ENCODE peak calls at places on chromosome 19, in nine cellular contexts. J is hepatocyte, G is brain microvascular endothelial cell, E is colonic mucosa, F is heart right ventricle, H is cardiac fibroblast, I is lung, M is fibroblast of mammary gland, W is ascending aorta. P is an unnamed sample.

GRCh38 chr19:13118424-13119193 is 545 bp downstream of the NACC1 start:
- DNase-seq in J (peak; percentile 85), G (no peak), E (peak; percentile 64), F (peak; percentile 45), H (no peak), I (peak; percentile 67), M (peak; percentile 27), W (no peak), P (peak; percentile 80)

GRCh38 chr19:48986211-48986610 is 6.9 kb downstream of the GYS1 start:
- DNase-seq in J (no peak), G (no peak), E (no peak), F (no peak), H (no peak), I (no peak), M (no peak), W (no peak), P (no peak)

GRCh38 chr19:38394488-38394887 is 6.0 kb downstream of the SPRED3 start:
- DNase-seq in J (peak; percentile 54), G (peak; percentile 25), E (no peak), F (no peak), H (no peak), I (no peak), M (peak; percentile 48), W (no peak), P (peak; percentile 86)

GRCh38 chr19:51422053-51422448 is 4.6 kb upstream of the SIGLEC10 start:
- DNase-seq in J (peak; percentile 93), G (peak; percentile 72), E (peak; percentile 92), F (peak; percentile 86), H (peak; percentile 74), I (peak; percentile 86), M (peak; percentile 60), W (no peak), P (peak; percentile 84)

GRCh38 chr19:4456843-4457653 is 546 bp downstream of the UBXN6 start:
- DNase-seq in J (peak; percentile 86), G (peak; percentile 22), E (peak; percentile 47), F (peak; percentile 51), H (peak; percentile 50), I (no peak), M (peak; percentile 53), W (no peak), P (peak; percentile 87)

GRCh38 chr19:41939861-41940442 is 11.7 kb upstream of the ERFL start:
- DNase-seq in J (peak; percentile 60), G (no peak), E (no peak), F (no peak), H (no peak), I (no peak), M (no peak), W (no peak), P (peak; percentile 88)

GRCh38 chr19:43684326-43684725 is 14.4 kb upstream of the PLAUR start:
- DNase-seq in J (no peak), G (no peak), E (no peak), F (no peak), H (no peak), I (no peak), M (no peak), W (no peak), P (no peak)

GRCh38 chr19:45584332-45585157 is at the start of gene OPA3:
- DNase-seq in J (peak; percentile 100), G (peak; percentile 100), E (peak; percentile 100), F (peak; percentile 99), H (peak; percentile 100), I (peak; percentile 100), M (peak; percentile 100), W (peak; percentile 99), P (peak; percentile 98)

GRCh38 chr19:19663292-19664120 is at the start of gene ATP13A1:
- DNase-seq in J (peak; percentile 97), G (peak; percentile 92), E (peak; percentile 95), F (peak; percentile 95), H (peak; percentile 97), I (peak; percentile 97), M (peak; percentile 96), W (peak; percentile 87), P (peak; percentile 91)
- TF ChIP-seq CTCF in J (no peak), G (peak; percentile 13), E (no peak), F (no peak), H (no peak), I (no peak), M (no peak), W (no peak), P (no peak)

DNA sequence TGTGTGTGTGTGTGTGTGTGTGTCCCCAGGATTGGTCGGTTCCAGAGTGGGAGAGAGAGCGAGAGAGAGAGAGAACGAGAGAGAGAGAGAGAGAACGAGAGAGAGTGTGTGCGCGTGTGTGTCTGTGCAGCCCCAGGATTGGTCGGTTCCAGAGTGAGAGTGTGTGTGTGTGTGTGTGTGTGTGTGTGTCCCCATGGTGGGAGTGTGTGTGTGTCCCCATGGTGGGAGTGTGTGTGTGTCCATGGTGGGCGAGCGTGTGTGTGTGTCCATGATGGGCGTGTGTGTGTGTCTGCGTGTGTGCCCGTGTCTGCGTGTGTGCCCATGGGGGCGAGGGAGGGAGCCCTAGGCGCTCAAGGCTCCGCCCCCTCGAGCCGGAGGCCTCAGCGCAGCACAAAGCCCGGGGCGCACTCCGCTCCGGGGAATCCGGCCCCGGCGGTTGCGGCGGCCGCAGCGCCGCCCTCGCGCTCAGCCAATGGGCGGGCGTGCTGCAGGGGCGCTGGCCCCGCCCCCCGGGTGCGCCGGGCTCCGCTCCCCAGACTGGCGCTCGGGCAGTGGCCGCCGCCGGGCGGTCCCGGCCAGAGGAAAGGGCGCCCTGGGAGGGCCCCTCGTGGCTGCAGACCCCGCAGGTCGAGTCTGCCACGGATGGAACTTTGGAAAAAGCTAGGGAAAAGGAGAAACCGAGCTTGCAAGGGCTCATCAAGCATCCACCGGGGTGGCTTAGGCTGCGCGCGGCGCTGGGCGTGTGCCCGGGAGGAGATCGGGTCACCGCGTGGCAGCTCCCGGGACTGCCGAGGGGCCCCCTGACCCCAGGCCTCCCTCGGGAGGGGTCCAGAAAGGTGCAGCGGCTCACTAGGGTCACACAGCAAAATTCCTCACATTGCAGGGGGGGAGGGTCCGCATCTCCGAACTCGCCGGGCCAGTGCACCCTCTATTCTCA is 96.2 kb downstream of the INSR start:
- DNase-seq in J (peak; percentile 98), G (peak; percentile 83), E (peak; percentile 88), F (peak; percentile 93), H (peak; percentile 93), I (peak; percentile 89), M (peak; percentile 90), W (peak; percentile 77), P (peak; percentile 97)
- TF ChIP-seq CTCF in J (peak; percentile 6), G (peak; percentile 5), E (no peak), F (no peak), H (no peak), I (no peak), M (no peak), W (peak; percentile 12), P (no peak)

GRCh38 chr19:2208975-2209374 is 27.2 kb downstream of the PLEKHJ1 start:
- DNase-seq in J (no peak), G (no peak), E (no peak), F (no peak), H (no peak), I (no peak), M (no peak), W (no peak), P (no peak)

GRCh38 chr19:2207991-2208860 is 27.9 kb downstream of the PLEKHJ1 start:
- DNase-seq in J (peak; percentile 75), G (peak; percentile 78), E (peak; percentile 73), F (peak; percentile 68), H (peak; percentile 84), I (no peak), M (peak; percentile 74), W (no peak), P (peak; percentile 77)

GRCh38 chr19:2209408-2209807 is 26.7 kb downstream of the PLEKHJ1 start:
- DNase-seq in J (no peak), G (no peak), E (no peak), F (no peak), H (no peak), I (no peak), M (no peak), W (no peak), P (no peak)

GRCh38 chr19:2210987-2211740 is 25.0 kb downstream of the PLEKHJ1 start:
- DNase-seq in J (no peak), G (no peak), E (no peak), F (no peak), H (no peak), I (no peak), M (no peak), W (no peak), P (no peak)

DNA sequence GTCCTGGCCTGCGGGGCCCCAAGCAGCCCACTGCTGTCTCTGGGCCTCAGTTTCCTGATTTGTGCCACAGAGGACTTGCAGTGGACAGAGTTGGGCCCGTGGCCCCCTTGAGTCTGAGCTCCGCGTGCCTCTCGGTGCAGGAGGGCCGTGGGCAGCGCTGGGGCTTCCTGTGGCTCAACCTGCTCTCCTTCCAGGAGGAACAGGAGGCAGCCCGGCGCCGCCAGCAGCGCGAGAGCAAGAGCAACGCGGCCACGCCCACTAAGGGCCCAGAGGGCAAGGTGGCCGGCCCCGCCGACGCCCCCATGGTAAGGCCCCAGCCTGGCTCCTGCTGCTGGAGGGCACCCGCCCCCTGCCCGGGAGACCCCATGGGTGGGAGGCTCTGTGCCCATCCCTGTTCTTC is 25.9 kb downstream of the PLEKHJ1 start:
- DNase-seq in J (no peak), G (no peak), E (no peak), F (no peak), H (no peak), I (no peak), M (no peak), W (no peak), P (no peak)
- TF ChIP-seq CTCF in J (no peak), G (no peak), E (no peak), F (no peak), H (no peak), I (no peak), M (no peak), W (no peak), P (no peak)

GRCh38 chr19:11359421-11359820 is 4.2 kb downstream of the PLPPR2 start:
- DNase-seq in J (no peak), G (no peak), E (no peak), F (no peak), H (no peak), I (no peak), M (no peak), W (no peak), P (no peak)
- TF ChIP-seq CTCF in J (no peak), G (no peak), E (no peak), F (no peak), H (no peak), I (no peak), M (no peak), W (no peak), P (no peak)

P was measured in GM20000.